ENCODE peak calls at places on chromosomes 12 and 14, in ten cellular contexts. F, E, B, G, W, S, A, D, U and Z are unnamed samples.

GRCh38 chr14:32940066-32940651 is 1.5 kb downstream of the NPAS3 start:
- DNase-seq in U (no peak), F (no peak), B (peak; percentile 66), W (no peak), A (no peak), S (no peak), G (peak; percentile 55), E (no peak), D (no peak), Z (peak; percentile 74)

GRCh38 chr14:33938131-33938949 is 12.5 kb downstream of the EGLN3 start:
- DNase-seq in S (peak; percentile 90), B (no peak), U (no peak), F (no peak), G (peak; percentile 80), D (no peak), A (no peak), E (no peak), W (no peak), Z (peak; percentile 77)

GRCh38 chr12:84502907-84503787 is 409.5 kb downstream of the SLC6A15 start:
- DNase-seq in U (no peak), E (peak; percentile 25), S (peak; percentile 42), B (peak; percentile 87), G (peak; percentile 89), W (no peak), A (peak; percentile 47), F (no peak), D (no peak), Z (peak; percentile 70)

GRCh38 chr12:113858828-113859386 is 107.2 kb downstream of the RBM19 start:
- DNase-seq in G (no peak), U (no peak), S (no peak), F (no peak), A (no peak), W (no peak), E (no peak), B (no peak), D (no peak), Z (no peak)

GRCh38 chr12:68158427-68158826 is 1.1 kb downstream of the IFNG start:
- DNase-seq in B (peak; percentile 30), U (no peak), F (no peak), D (no peak), W (no peak), A (no peak), S (no peak), E (no peak), G (peak; percentile 65), Z (peak; percentile 16)

GRCh38 chr14:85528080-85528881 is 1.7 kb upstream of the FLRT2 start:
- DNase-seq in B (peak; percentile 96), U (no peak), A (no peak), W (no peak), D (peak; percentile 16), S (peak; percentile 19), G (peak; percentile 50), E (no peak), F (no peak), Z (peak; percentile 96)

GRCh38 chr14:103628221-103628683 is 759 bp upstream of the KLC1 start:
- DNase-seq in W (no peak), S (peak; percentile 84), U (no peak), D (peak; percentile 90), B (peak; percentile 70), G (peak; percentile 89), F (no peak), A (peak; percentile 75), E (no peak), Z (peak; percentile 75)

GRCh38 chr12:124370851-124371250 is 76.0 kb downstream of the RFLNA start:
- DNase-seq in F (no peak), U (no peak), A (no peak), W (no peak), D (no peak), S (no peak), G (no peak), B (no peak), E (no peak), Z (no peak)

GRCh38 chr14:106378191-106378590 is 851.8 kb downstream of the TMEM121 start:
- DNase-seq in G (no peak), D (no peak), B (no peak), A (no peak), S (no peak), E (no peak), W (no peak), U (peak; percentile 74), F (no peak), Z (no peak)

GRCh38 chr12:42237052-42237852 is 796 bp downstream of the YAF2 start:
- DNase-seq in D (peak; percentile 92), W (peak; percentile 25), A (peak; percentile 78), E (peak; percentile 30), B (peak; percentile 80), F (peak; percentile 79), S (peak; percentile 80), G (peak; percentile 68), U (peak; percentile 68), Z (peak; percentile 77)

GRCh38 chr12:47813491-47814196 is 6.1 kb downstream of the HDAC7 start:
- DNase-seq in U (no peak), F (no peak), B (no peak), D (no peak), S (no peak), W (no peak), G (no peak), E (no peak), A (no peak), Z (peak; percentile 50)
- TF ChIP-seq CTCF in U (no peak), F (no peak), B (peak; percentile 1), D (no peak), S (no peak), W (no peak), G (no peak), E (no peak), A (no peak), Z (no peak)

DNA sequence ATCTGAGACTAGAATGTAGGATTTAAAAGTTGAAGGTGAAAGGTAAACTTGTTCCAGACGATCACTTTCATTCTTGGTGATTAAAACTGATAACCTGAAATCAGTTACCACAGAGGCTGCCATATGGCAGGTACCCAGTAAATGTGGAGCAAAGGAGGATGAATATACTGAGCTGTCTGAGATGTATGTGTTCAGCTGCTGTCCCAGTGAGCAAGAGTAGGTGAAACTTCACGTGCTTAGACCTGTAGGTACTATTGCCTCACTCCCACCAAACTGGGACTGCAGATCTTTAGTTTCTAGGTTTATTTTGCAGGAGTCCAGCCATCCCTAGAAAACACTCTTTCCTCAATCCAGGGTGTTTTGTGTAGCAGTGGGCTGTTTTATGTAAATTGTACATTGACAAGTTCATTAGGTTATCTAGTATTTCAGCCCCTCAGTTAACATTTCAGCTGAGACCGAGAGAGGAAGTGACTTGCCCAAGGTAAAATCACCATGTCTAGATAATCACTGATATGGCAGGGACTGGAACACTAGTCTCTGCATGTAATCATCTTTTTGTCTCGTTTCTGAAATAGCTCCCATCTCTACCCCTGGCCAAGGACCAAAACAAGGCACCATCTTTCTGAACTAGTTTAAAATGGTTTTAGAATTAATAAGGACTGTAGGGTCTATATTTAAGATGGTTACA is 62.7 kb downstream of the ATG14 start:
- DNase-seq in E (no peak), G (no peak), A (no peak), W (no peak), U (no peak), B (no peak), F (no peak), S (no peak), D (no peak), Z (no peak)
- H3K4me3 ChIP-seq in E (no peak overlapping the region), G (no peak overlapping the region), A (no peak overlapping the region), W (no peak overlapping the region), U (no peak overlapping the region), B (no peak overlapping the region), F (no peak overlapping the region), S (no peak overlapping the region), D (no peak overlapping the region), Z (no peak overlapping the region)

DNA sequence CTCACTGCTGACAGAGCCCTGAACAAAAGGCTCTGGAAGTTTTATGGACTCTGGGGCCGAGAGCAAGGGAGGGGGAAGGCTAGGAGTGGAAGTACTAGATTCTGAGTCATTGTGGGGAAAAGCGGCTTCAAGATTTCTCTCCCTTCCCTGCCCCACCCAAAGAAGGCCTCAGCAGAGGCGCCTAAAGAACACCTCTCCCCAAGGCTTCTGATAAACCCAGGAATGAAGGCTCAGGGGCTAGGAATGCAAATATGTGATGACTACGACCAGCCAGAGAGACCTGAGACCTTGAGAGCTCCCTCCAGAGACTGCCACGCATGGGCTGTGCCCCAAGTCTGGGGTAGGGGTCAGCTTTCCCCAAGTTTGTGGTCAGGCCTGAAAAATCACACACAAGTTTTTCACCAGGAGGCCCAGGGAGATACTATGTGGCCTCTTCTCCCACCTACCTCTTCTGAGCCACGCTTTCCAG is 130.7 kb upstream of the HIF1A start:
- DNase-seq in A (no peak), E (no peak), B (peak; percentile 93), U (no peak), D (no peak), W (no peak), S (no peak), G (peak; percentile 99), F (no peak), Z (peak; percentile 94)
- TF ChIP-seq CTCF in A (no peak), E (no peak), B (no peak), U (no peak), D (no peak), W (no peak), S (no peak), G (no peak), F (no peak), Z (no peak)

GRCh38 chr14:91860238-91860637 is 7.1 kb downstream of the TC2N start:
- DNase-seq in A (no peak), B (no peak), D (no peak), W (no peak), E (no peak), S (no peak), G (no peak), U (no peak), F (no peak), Z (no peak)

GRCh38 chr14:91861091-91861490 is 6.2 kb downstream of the TC2N start:
- DNase-seq in S (no peak), U (no peak), G (no peak), E (no peak), F (no peak), B (no peak), A (no peak), D (no peak), W (no peak), Z (no peak)

GRCh38 chr14:91862417-91862816 is 4.9 kb downstream of the TC2N start:
- DNase-seq in F (no peak), E (no peak), W (no peak), G (no peak), D (no peak), U (no peak), B (no peak), S (no peak), A (no peak), Z (no peak)

GRCh38 chr14:91854327-91854934 is 12.9 kb downstream of the TC2N start:
- DNase-seq in B (no peak), G (no peak), E (no peak), S (no peak), F (no peak), W (no peak), A (no peak), D (no peak), U (no peak), Z (no peak)

DNA sequence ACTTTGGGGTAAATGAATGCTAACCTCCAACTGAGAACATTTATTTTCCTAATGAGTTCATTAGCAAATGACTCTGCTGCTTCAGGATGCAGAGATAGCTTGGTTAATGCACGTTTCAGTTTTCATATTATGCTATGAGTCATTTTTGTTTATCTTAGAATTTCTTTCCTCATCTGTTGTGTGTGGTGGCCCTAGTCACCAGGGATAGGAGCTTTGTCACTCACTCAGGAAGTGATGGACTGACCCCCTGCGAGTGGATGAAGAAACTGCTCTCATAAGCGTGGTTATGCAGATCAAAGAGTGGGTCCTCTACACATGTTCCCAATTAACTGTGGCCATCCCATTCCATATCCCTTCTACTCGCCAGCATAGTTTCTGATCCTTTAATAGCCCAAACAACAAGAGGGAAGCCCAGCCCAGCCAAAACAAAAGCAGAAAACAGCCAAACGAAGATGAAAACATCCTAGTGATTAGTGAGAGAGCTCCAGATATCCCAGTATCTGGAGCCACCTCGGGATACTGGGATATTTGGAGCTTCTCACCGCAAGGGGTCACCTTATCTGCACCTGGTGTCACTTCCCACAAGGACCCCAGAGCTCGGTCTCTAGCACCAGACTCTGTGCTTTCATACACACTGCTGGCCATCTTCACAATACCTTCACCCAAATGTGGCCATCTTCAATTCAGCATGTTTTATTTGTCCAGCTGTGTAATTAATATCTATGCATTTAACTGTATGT is 8.6 kb downstream of the TC2N start:
- DNase-seq in A (no peak), U (no peak), E (no peak), B (peak; percentile 35), D (no peak), F (no peak), G (peak; percentile 63), W (no peak), S (no peak), Z (peak; percentile 69)
- H3K4me3 ChIP-seq in A (no peak overlapping the region), U (no peak overlapping the region), E (no peak overlapping the region), B (no peak overlapping the region), D (no peak overlapping the region), F (no peak overlapping the region), G (no peak overlapping the region), W (no peak overlapping the region), S (no peak overlapping the region), Z (no peak overlapping the region)